ENCODE peak calls at places on chromosomes 4 and X, in five cellular contexts. One of them, this sample, is unnamed.

GRCh38 chrX:19625612-19626011 is 110.3 kb upstream of the MAP3K15 start:
- DNase-seq in D341Med: no peak
- DNase-seq in SW480: peak
- DNase-seq in RWPE1: peak
- DNase-seq in endothelial cell: no peak
- DNase-seq in this sample: no peak

GRCh38 chr4:148542922-148543623 is 100.9 kb upstream of the NR3C2 start:
- DNase-seq in RWPE1: peak
- DNase-seq in D341Med: no peak
- DNase-seq in endothelial cell: no peak
- DNase-seq in SW480: no peak
- DNase-seq in this sample: no peak

GRCh38 chr4:124000233-124000632 is 603.6 kb downstream of the SPRY1 start:
- DNase-seq in SW480: no peak
- DNase-seq in D341Med: no peak
- DNase-seq in RWPE1: no peak
- DNase-seq in endothelial cell: no peak
- DNase-seq in this sample: no peak

GRCh38 chr4:145390566-145390965 is 91.1 kb upstream of the SMAD1 start:
- DNase-seq in D341Med: no peak
- DNase-seq in SW480: no peak
- DNase-seq in endothelial cell: no peak
- DNase-seq in RWPE1: no peak
- DNase-seq in this sample: no peak

GRCh38 chr4:161554372-161554990 is 609.3 kb downstream of the FSTL5 start:
- DNase-seq in RWPE1: no peak
- DNase-seq in SW480: no peak
- DNase-seq in D341Med: no peak
- DNase-seq in endothelial cell: no peak
- DNase-seq in this sample: no peak

GRCh38 chr4:176779421-176779820 is 13.3 kb downstream of the VEGFC start:
- DNase-seq in endothelial cell: no peak
- DNase-seq in SW480: no peak
- DNase-seq in RWPE1: no peak
- DNase-seq in D341Med: no peak
- DNase-seq in this sample: no peak

GRCh38 chr4:56301181-56302076 is 85.9 kb downstream of the AASDH start:
- DNase-seq in endothelial cell: peak
- DNase-seq in SW480: peak
- DNase-seq in RWPE1: peak
- DNase-seq in D341Med: peak
- DNase-seq in this sample: no peak

GRCh38 chrX:40058719-40059118 is 39.0 kb downstream of the BCOR start:
- DNase-seq in D341Med: no peak
- DNase-seq in endothelial cell: no peak
- DNase-seq in SW480: no peak
- DNase-seq in RWPE1: no peak
- DNase-seq in this sample: no peak

GRCh38 chr4:39415678-39416283 is 9.1 kb downstream of the KLB start:
- DNase-seq in D341Med: no peak
- DNase-seq in RWPE1: no peak
- DNase-seq in SW480: no peak
- DNase-seq in endothelial cell: no peak
- DNase-seq in this sample: no peak

GRCh38 chrX:37871626-37872302 is 24.4 kb upstream of the DYNLT3 start:
- DNase-seq in endothelial cell: no peak
- DNase-seq in D341Med: no peak
- DNase-seq in RWPE1: peak
- DNase-seq in SW480: peak
- DNase-seq in this sample: peak

GRCh38 chr4:766559-767283 is 59.2 kb downstream of the CPLX1 start:
- DNase-seq in endothelial cell: no peak
- DNase-seq in D341Med: no peak
- DNase-seq in SW480: no peak
- DNase-seq in RWPE1: no peak
- DNase-seq in this sample: no peak

GRCh38 chrX:24298191-24298590 is 15.7 kb downstream of the SUPT20HL2 start:
- DNase-seq in SW480: no peak
- DNase-seq in endothelial cell: peak
- DNase-seq in D341Med: no peak
- DNase-seq in RWPE1: no peak
- DNase-seq in this sample: no peak

GRCh38 chr4:187603093-187603395 is 392.5 kb upstream of the ZFP42 start:
- DNase-seq in endothelial cell: no peak
- DNase-seq in SW480: no peak
- DNase-seq in RWPE1: no peak
- DNase-seq in D341Med: no peak
- DNase-seq in this sample: no peak

GRCh38 chrX:47846070-47846469 is 9.4 kb downstream of the ZNF81 start:
- DNase-seq in RWPE1: no peak
- DNase-seq in D341Med: no peak
- DNase-seq in endothelial cell: no peak
- DNase-seq in SW480: no peak
- DNase-seq in this sample: no peak

GRCh38 chrX:106510713-106511411 is 100.9 kb upstream of the RADX start:
- DNase-seq in SW480: no peak
- DNase-seq in RWPE1: no peak
- DNase-seq in D341Med: no peak
- DNase-seq in endothelial cell: no peak
- DNase-seq in this sample: no peak

GRCh38 chr4:109046549-109047171 is 255.8 kb downstream of the COL25A1 start:
- DNase-seq in RWPE1: no peak
- DNase-seq in D341Med: no peak
- DNase-seq in SW480: no peak
- DNase-seq in endothelial cell: no peak
- DNase-seq in this sample: no peak

GRCh38 chr4:146398404-146398803 is 123.3 kb downstream of the SLC10A7 start:
- DNase-seq in SW480: no peak
- DNase-seq in endothelial cell: no peak
- DNase-seq in D341Med: no peak
- DNase-seq in RWPE1: no peak
- DNase-seq in this sample: no peak

GRCh38 chr4:14925471-14925870 is 76.8 kb upstream of the CPEB2 start:
- DNase-seq in D341Med: no peak
- DNase-seq in endothelial cell: no peak
- DNase-seq in SW480: no peak
- DNase-seq in RWPE1: no peak
- DNase-seq in this sample: no peak

GRCh38 chrX:69501433-69501832 is 2.7 kb upstream of the NALF2 start:
- DNase-seq in endothelial cell: peak
- DNase-seq in RWPE1: no peak
- DNase-seq in D341Med: peak
- DNase-seq in SW480: no peak
- DNase-seq in this sample: no peak

GRCh38 chrX:10656214-10656613 is 35.8 kb upstream of the MID1 start:
- DNase-seq in D341Med: no peak
- DNase-seq in endothelial cell: no peak
- DNase-seq in RWPE1: no peak
- DNase-seq in SW480: no peak
- DNase-seq in this sample: no peak

GRCh38 chr4:26061248-26061986 is 147.4 kb downstream of the SMIM20 start:
- DNase-seq in endothelial cell: peak
- DNase-seq in SW480: peak
- DNase-seq in RWPE1: peak
- DNase-seq in D341Med: peak
- DNase-seq in this sample: no peak

GRCh38 chr4:45550766-45551366 is 573.0 kb downstream of the GABRG1 start:
- DNase-seq in SW480: no peak
- DNase-seq in endothelial cell: no peak
- DNase-seq in D341Med: no peak
- DNase-seq in RWPE1: no peak
- DNase-seq in this sample: no peak

GRCh38 chr4:76762136-76763130 is 135.5 kb downstream of the SOWAHB start:
- DNase-seq in SW480: no peak
- DNase-seq in D341Med: no peak
- DNase-seq in endothelial cell: no peak
- DNase-seq in RWPE1: no peak
- DNase-seq in this sample: no peak

GRCh38 chr4:103359900-103360299 is 161.8 kb upstream of the CENPE start:
- DNase-seq in endothelial cell: no peak
- DNase-seq in SW480: no peak
- DNase-seq in D341Med: no peak
- DNase-seq in RWPE1: no peak
- DNase-seq in this sample: no peak

GRCh38 chrX:39158801-39159657 is 357.8 kb downstream of the MID1IP1 start:
- DNase-seq in SW480: peak
- DNase-seq in D341Med: no peak
- DNase-seq in RWPE1: no peak
- DNase-seq in endothelial cell: no peak
- DNase-seq in this sample: no peak

GRCh38 chr4:1192091-1192492 is 19.7 kb upstream of the SPON2 start:
- DNase-seq in RWPE1: peak
- DNase-seq in D341Med: peak
- DNase-seq in endothelial cell: no peak
- DNase-seq in SW480: peak
- DNase-seq in this sample: peak

GRCh38 chr4:36351082-36351666 is 69.8 kb downstream of the DTHD1 start:
- DNase-seq in D341Med: peak
- DNase-seq in endothelial cell: peak
- DNase-seq in RWPE1: peak
- DNase-seq in SW480: peak
- DNase-seq in this sample: peak

GRCh38 chr4:99062120-99062519 is 26.5 kb downstream of the ADH5 start:
- DNase-seq in SW480: no peak
- DNase-seq in RWPE1: no peak
- DNase-seq in endothelial cell: no peak
- DNase-seq in D341Med: no peak
- DNase-seq in this sample: no peak

GRCh38 chr4:18935956-18936355 is 914.4 kb upstream of the LCORL start:
- DNase-seq in endothelial cell: no peak
- DNase-seq in SW480: no peak
- DNase-seq in D341Med: peak
- DNase-seq in RWPE1: no peak
- DNase-seq in this sample: no peak

GRCh38 chr4:7980036-7980435 is 40.4 kb upstream of the AFAP1 start:
- DNase-seq in D341Med: no peak
- DNase-seq in endothelial cell: no peak
- DNase-seq in SW480: no peak
- DNase-seq in RWPE1: peak
- DNase-seq in this sample: no peak

GRCh38 chrX:37454537-37455285 is 105.5 kb downstream of the PRRG1 start:
- DNase-seq in D341Med: no peak
- DNase-seq in SW480: peak
- DNase-seq in RWPE1: peak
- DNase-seq in endothelial cell: no peak
- DNase-seq in this sample: no peak

GRCh38 chr4:1168291-1169031 is 3.9 kb downstream of the SPON2 start:
- DNase-seq in SW480: no peak
- DNase-seq in endothelial cell: no peak
- DNase-seq in D341Med: no peak
- DNase-seq in RWPE1: no peak
- DNase-seq in this sample: no peak

This sample was measured in psoas muscle.